ENCODE peak calls at places on chromosome 9, in five cellular contexts. One of them, this sample, is unnamed.

GRCh38 chr9:37428345-37428744 is 5.8 kb downstream of the GRHPR start:
- DNase-seq in stomach: no peak
- DNase-seq in astrocyte: no peak
- DNase-seq in kidney: no peak
- DNase-seq in tibial nerve: no peak
- DNase-seq in this sample: no peak

GRCh38 chr9:127158995-127159801 is 36.8 kb upstream of the ANGPTL2 start:
- DNase-seq in stomach: peak; percentile 26
- DNase-seq in astrocyte: peak; percentile 89
- DNase-seq in kidney: peak; percentile 84
- DNase-seq in tibial nerve: peak; percentile 57
- DNase-seq in this sample: peak; percentile 46

GRCh38 chr9:134221273-134222017 is 57.1 kb upstream of the RNU6ATAC start:
- DNase-seq in stomach: no peak
- DNase-seq in astrocyte: no peak
- DNase-seq in kidney: peak; percentile 64
- DNase-seq in tibial nerve: no peak
- DNase-seq in this sample: peak; percentile 44

GRCh38 chr9:101254733-101255473 is 129.9 kb downstream of the BAAT start:
- DNase-seq in stomach: no peak
- DNase-seq in astrocyte: no peak
- DNase-seq in kidney: no peak
- DNase-seq in tibial nerve: no peak
- DNase-seq in this sample: no peak

GRCh38 chr9:105438136-105438839 is 9.5 kb upstream of the FSD1L start:
- DNase-seq in stomach: no peak
- DNase-seq in astrocyte: peak; percentile 92
- DNase-seq in kidney: no peak
- DNase-seq in tibial nerve: no peak
- DNase-seq in this sample: no peak

GRCh38 chr9:115997923-115998322 is 155.7 kb upstream of the PAPPA start:
- DNase-seq in stomach: no peak
- DNase-seq in astrocyte: peak; percentile 91
- DNase-seq in kidney: no peak
- DNase-seq in tibial nerve: no peak
- DNase-seq in this sample: no peak

GRCh38 chr9:131095666-131096489 is 453 bp upstream of the AIF1L start:
- DNase-seq in stomach: peak; percentile 31
- DNase-seq in astrocyte: no peak
- DNase-seq in kidney: peak; percentile 84
- DNase-seq in tibial nerve: no peak
- DNase-seq in this sample: peak; percentile 45

GRCh38 chr9:26746357-26747072 is 146.1 kb downstream of the CAAP1 start:
- DNase-seq in stomach: no peak
- DNase-seq in astrocyte: peak; percentile 14
- DNase-seq in kidney: no peak
- DNase-seq in tibial nerve: no peak
- DNase-seq in this sample: no peak

GRCh38 chr9:3879731-3880493 is 354.1 kb upstream of the RFX3 start:
- DNase-seq in stomach: no peak
- DNase-seq in astrocyte: no peak
- DNase-seq in kidney: no peak
- DNase-seq in tibial nerve: no peak
- DNase-seq in this sample: no peak

GRCh38 chr9:32292611-32293010 is 91.8 kb upstream of the ACO1 start:
- DNase-seq in stomach: no peak
- DNase-seq in astrocyte: no peak
- DNase-seq in kidney: no peak
- DNase-seq in tibial nerve: no peak
- DNase-seq in this sample: no peak

GRCh38 chr9:38318755-38319495 is 73.6 kb upstream of the ALDH1B1 start:
- DNase-seq in stomach: no peak
- DNase-seq in astrocyte: no peak
- DNase-seq in kidney: no peak
- DNase-seq in tibial nerve: no peak
- DNase-seq in this sample: no peak

GRCh38 chr9:136364942-136365774 is 1.6 kb upstream of the DNLZ start:
- DNase-seq in stomach: no peak
- DNase-seq in astrocyte: no peak
- DNase-seq in kidney: no peak
- DNase-seq in tibial nerve: no peak
- DNase-seq in this sample: no peak

GRCh38 chr9:133708770-133709611 is 29.2 kb downstream of the SARDH start:
- DNase-seq in stomach: no peak
- DNase-seq in astrocyte: no peak
- DNase-seq in kidney: peak; percentile 65
- DNase-seq in tibial nerve: no peak
- DNase-seq in this sample: peak; percentile 53

GRCh38 chr9:89097219-89097618 is 81.4 kb downstream of the SHC3 start:
- DNase-seq in stomach: no peak
- DNase-seq in astrocyte: no peak
- DNase-seq in kidney: no peak
- DNase-seq in tibial nerve: no peak
- DNase-seq in this sample: no peak

GRCh38 chr9:83281306-83282255 is 218.6 kb upstream of the RASEF start:
- DNase-seq in stomach: no peak
- DNase-seq in astrocyte: peak; percentile 76
- DNase-seq in kidney: peak; percentile 71
- DNase-seq in tibial nerve: no peak
- DNase-seq in this sample: peak; percentile 41

GRCh38 chr9:127572961-127573727 is 38.9 kb upstream of the STXBP1 start:
- DNase-seq in stomach: no peak
- DNase-seq in astrocyte: peak; percentile 73
- DNase-seq in kidney: no peak
- DNase-seq in tibial nerve: no peak
- DNase-seq in this sample: no peak

GRCh38 chr9:447230-448025 is 232.8 kb downstream of the DOCK8 start:
- DNase-seq in stomach: no peak
- DNase-seq in astrocyte: peak; percentile 94
- DNase-seq in kidney: no peak
- DNase-seq in tibial nerve: no peak
- DNase-seq in this sample: no peak

GRCh38 chr9:446074-446699 is 231.5 kb downstream of the DOCK8 start:
- DNase-seq in stomach: no peak
- DNase-seq in astrocyte: no peak
- DNase-seq in kidney: peak; percentile 67
- DNase-seq in tibial nerve: no peak
- DNase-seq in this sample: no peak

GRCh38 chr9:445033-445432 is 230.4 kb downstream of the DOCK8 start:
- DNase-seq in stomach: peak; percentile 60
- DNase-seq in astrocyte: peak; percentile 78
- DNase-seq in kidney: peak; percentile 76
- DNase-seq in tibial nerve: no peak
- DNase-seq in this sample: no peak

GRCh38 chr9:441131-441530 is 226.5 kb downstream of the DOCK8 start:
- DNase-seq in stomach: no peak
- DNase-seq in astrocyte: no peak
- DNase-seq in kidney: no peak
- DNase-seq in tibial nerve: no peak
- DNase-seq in this sample: no peak

DNA sequence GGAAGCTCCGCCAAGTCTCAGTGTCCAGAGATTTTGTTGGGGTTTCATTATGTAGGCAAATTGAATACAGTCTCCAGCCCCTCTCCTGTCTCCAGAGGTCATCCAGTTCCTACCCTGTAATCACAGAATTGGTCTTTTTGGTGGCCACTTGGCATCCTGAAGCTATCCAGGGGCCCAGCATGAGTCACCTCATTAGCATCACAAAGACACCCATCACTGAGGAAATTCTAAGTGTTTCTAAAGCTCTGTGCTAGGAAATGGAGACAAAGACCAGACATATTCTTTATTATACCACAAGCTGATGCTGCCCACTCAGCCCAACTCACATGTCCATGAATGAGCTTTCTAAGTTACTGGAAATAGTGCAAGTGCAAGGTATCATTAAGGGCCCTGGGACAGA is 229.9 kb downstream of the DOCK8 start:
- DNase-seq in stomach: no peak
- DNase-seq in astrocyte: peak; percentile 68
- DNase-seq in kidney: no peak
- DNase-seq in tibial nerve: no peak
- DNase-seq in this sample: no peak
- H3K27ac ChIP-seq in stomach: no peak overlapping the region
- H3K27ac ChIP-seq in astrocyte: peak overlapping the region; percentile 32
- H3K27ac ChIP-seq in kidney: no peak overlapping the region
- H3K27ac ChIP-seq in tibial nerve: no peak overlapping the region
- H3K27ac ChIP-seq in this sample: no peak overlapping the region

GRCh38 chr9:107637421-107638420 is 148.2 kb upstream of the KLF4 start:
- DNase-seq in stomach: peak; percentile 68
- DNase-seq in astrocyte: peak; percentile 90
- DNase-seq in kidney: peak; percentile 96
- DNase-seq in tibial nerve: peak; percentile 86
- DNase-seq in this sample: peak; percentile 92

GRCh38 chr9:107635137-107635802 is 145.7 kb upstream of the KLF4 start:
- DNase-seq in stomach: no peak
- DNase-seq in astrocyte: peak; percentile 21
- DNase-seq in kidney: no peak
- DNase-seq in tibial nerve: no peak
- DNase-seq in this sample: no peak

GRCh38 chr9:107635803-107636174 is 146.2 kb upstream of the KLF4 start:
- DNase-seq in stomach: no peak
- DNase-seq in astrocyte: no peak
- DNase-seq in kidney: no peak
- DNase-seq in tibial nerve: no peak
- DNase-seq in this sample: no peak

GRCh38 chr9:107638496-107638895 is 148.9 kb upstream of the KLF4 start:
- DNase-seq in stomach: no peak
- DNase-seq in astrocyte: no peak
- DNase-seq in kidney: no peak
- DNase-seq in tibial nerve: no peak
- DNase-seq in this sample: no peak

DNA sequence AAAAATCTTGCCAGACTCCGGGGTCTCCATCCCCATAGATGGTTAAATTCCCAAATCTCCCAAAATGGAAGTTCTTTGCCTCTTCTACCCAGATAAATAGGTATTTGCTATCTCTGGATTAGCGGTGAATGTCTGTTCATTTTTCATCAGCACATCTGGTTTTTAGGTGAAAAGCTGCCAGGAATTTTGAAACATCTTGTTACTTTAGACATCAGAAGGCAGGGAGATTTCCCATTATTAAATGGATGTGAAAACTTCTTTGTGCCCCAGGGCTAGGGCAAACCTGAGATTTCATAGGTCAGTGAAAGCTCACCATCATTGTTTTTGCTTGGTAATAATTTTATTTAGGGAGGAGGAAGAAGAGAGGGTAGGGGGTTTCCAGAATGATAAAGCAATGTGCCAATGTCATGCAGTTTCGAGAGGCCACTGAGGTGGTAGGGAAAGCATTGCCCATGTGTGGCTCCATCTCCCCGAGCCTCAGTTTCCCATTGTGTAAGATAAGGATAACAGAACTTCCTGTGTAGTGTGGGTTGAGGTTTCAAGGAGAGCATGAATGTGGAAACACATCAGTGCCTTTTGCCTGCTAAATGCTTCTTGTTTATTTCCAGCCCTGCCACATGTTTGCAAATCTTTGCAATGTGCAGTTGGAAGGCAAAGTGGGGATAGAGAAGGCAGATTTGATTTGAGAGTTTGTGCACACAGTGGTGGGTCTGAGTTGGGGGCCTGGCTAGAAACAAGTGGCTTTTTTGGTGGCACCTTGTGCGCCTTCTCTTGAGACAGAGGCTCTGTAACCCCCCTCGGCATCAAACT is 147.2 kb upstream of the KLF4 start:
- DNase-seq in stomach: no peak
- DNase-seq in astrocyte: no peak
- DNase-seq in kidney: no peak
- DNase-seq in tibial nerve: no peak
- DNase-seq in this sample: no peak
- H3K4me3 ChIP-seq in stomach: peak overlapping the region; percentile 52
- H3K4me3 ChIP-seq in astrocyte: peak overlapping the region; percentile 56
- H3K4me3 ChIP-seq in kidney: no peak overlapping the region
- H3K4me3 ChIP-seq in tibial nerve: peak overlapping the region; percentile 42
- H3K4me3 ChIP-seq in this sample: peak overlapping the region; percentile 51

DNA sequence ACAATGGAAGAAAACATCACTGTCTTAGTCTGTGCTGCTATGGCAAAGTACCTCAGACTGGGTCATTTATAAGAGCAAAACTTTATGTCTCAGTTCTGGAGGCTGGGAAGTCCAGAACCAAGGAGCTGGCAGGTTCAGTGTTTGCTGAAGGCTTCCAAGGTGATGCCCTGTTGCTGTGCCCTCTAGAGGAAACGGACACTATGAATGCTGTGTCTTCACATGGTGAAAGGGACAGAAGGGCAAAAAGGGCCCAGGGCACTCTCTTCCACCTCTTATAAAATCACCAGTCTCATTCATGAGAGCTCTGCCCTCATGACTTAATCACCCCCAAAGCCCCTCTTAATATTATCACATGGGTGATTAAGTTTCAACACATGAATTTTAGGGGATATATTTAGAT is 143.5 kb downstream of the FANCC start:
- DNase-seq in stomach: no peak
- DNase-seq in astrocyte: no peak
- DNase-seq in kidney: no peak
- DNase-seq in tibial nerve: no peak
- DNase-seq in this sample: no peak
- TF ChIP-seq CTCF in stomach: no peak
- TF ChIP-seq CTCF in astrocyte: no peak
- TF ChIP-seq CTCF in kidney: no peak
- TF ChIP-seq CTCF in tibial nerve: no peak
- TF ChIP-seq CTCF in this sample: no peak

DNA sequence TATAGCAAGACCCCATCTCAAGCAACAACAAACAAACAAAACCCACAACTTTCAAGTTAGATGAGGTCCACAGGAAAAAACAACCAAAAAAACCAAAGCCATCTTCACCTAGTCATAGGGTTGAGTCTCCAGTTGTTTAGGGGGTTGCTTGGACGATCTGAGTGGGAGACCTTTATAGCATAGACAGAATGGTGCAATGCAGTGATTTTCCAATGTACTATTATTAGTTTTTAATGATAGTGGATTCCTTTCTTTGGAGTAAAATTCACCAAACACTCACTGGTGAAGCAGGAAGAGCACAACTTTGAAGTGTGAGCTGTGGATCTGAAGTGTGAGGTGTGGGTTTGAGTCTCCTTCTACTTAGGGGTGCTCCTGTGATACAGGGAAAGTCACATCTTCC is 67.0 kb upstream of the KLF9 start:
- DNase-seq in stomach: no peak
- DNase-seq in astrocyte: no peak
- DNase-seq in kidney: no peak
- DNase-seq in tibial nerve: no peak
- DNase-seq in this sample: no peak
- H3K27ac ChIP-seq in stomach: peak overlapping the region; percentile 93
- H3K27ac ChIP-seq in astrocyte: no peak overlapping the region
- H3K27ac ChIP-seq in kidney: peak overlapping the region; percentile 92
- H3K27ac ChIP-seq in tibial nerve: peak overlapping the region; percentile 98
- H3K27ac ChIP-seq in this sample: peak overlapping the region; percentile 91

GRCh38 chr9:125646222-125647100 is 60.5 kb downstream of the MAPKAP1 start:
- DNase-seq in stomach: no peak
- DNase-seq in astrocyte: no peak
- DNase-seq in kidney: no peak
- DNase-seq in tibial nerve: no peak
- DNase-seq in this sample: no peak
- H3K4me3 ChIP-seq in stomach: no peak overlapping the region
- H3K4me3 ChIP-seq in astrocyte: no peak overlapping the region
- H3K4me3 ChIP-seq in kidney: no peak overlapping the region
- H3K4me3 ChIP-seq in tibial nerve: no peak overlapping the region
- H3K4me3 ChIP-seq in this sample: no peak overlapping the region

This sample was measured in heart left ventricle.